ENCODE peak calls at places on chromosome 4, in ten cellular contexts. R is AG08395; P is K562; E is C1 segment of cervical spinal cord; W is NCI-H146; Y is naive thymus-derived CD8-positive, alpha-beta T cell; T is hypothalamus; Z is activated gamma-delta T cell treated with anti-CD3 and anti-CD28 coated beads, Interleukin-2, amount 50 U/mL, for 16 hours; C is H54; L is left lung. B is an unnamed sample.

GRCh38 chr4:13910556-13910955 is 283.0 kb upstream of the BOD1L1 start:
- DNase-seq in Y (no peak), W (no peak), Z (no peak), C (no peak), T (no peak), L (no peak), E (no peak), P (no peak), R (no peak), B (no peak)

GRCh38 chr4:122826596-122827257 is at the start of gene FGF2:
- DNase-seq in W (peak), L (peak), Y (no peak), Z (no peak), E (peak), T (peak), P (peak), C (no peak), R (peak), B (peak)

GRCh38 chr4:139814285-139815015 is 148.8 kb downstream of the MGST2 start:
- DNase-seq in T (no peak), E (no peak), W (peak), Z (no peak), L (no peak), R (peak), C (no peak), Y (no peak), P (no peak), B (no peak)

GRCh38 chr4:15920723-15921591 is 17.6 kb downstream of the FGFBP1 start:
- DNase-seq in R (peak), E (no peak), W (no peak), P (no peak), C (peak), Z (no peak), L (peak), T (no peak), Y (no peak), B (peak)

GRCh38 chr4:48653217-48654014 is 126.7 kb downstream of the FRYL start:
- DNase-seq in P (no peak), E (no peak), C (no peak), Z (peak), L (peak), R (peak), T (peak), W (no peak), Y (no peak), B (peak)

GRCh38 chr4:142405021-142405991 is 440.8 kb downstream of the INPP4B start:
- DNase-seq in L (peak), C (no peak), W (no peak), R (peak), Z (peak), E (peak), Y (peak), P (no peak), T (no peak), B (no peak)

GRCh38 chr4:113674733-113675132 is 86.8 kb downstream of the CAMK2D start:
- DNase-seq in Y (no peak), Z (no peak), E (no peak), P (no peak), C (no peak), R (no peak), L (no peak), W (no peak), T (no peak), B (no peak)

GRCh38 chr4:48943387-48943786 is 36.8 kb upstream of the OCIAD2 start:
- DNase-seq in W (peak), E (no peak), P (no peak), T (no peak), R (no peak), Y (no peak), L (no peak), C (no peak), Z (no peak), B (no peak)

GRCh38 chr4:107304699-107305286 is 268.7 kb upstream of the DKK2 start:
- DNase-seq in C (no peak), R (no peak), P (no peak), E (no peak), L (no peak), Y (no peak), W (no peak), Z (no peak), T (no peak), B (no peak)

GRCh38 chr4:137678796-137679195 is 146.5 kb upstream of the PCDH18 start:
- DNase-seq in P (no peak), Y (no peak), Z (no peak), W (no peak), C (no peak), E (no peak), T (no peak), L (no peak), R (no peak), B (peak)

GRCh38 chr4:151418385-151418784 is 9.4 kb downstream of the FHIP1A start:
- DNase-seq in W (no peak), Y (no peak), P (no peak), L (no peak), E (no peak), R (peak), Z (no peak), C (no peak), T (no peak), B (peak)

GRCh38 chr4:61628727-61629126 is 428.6 kb downstream of the ADGRL3 start:
- DNase-seq in E (no peak), Y (no peak), W (peak), L (no peak), R (no peak), P (no peak), Z (no peak), T (no peak), C (no peak), B (no peak)

GRCh38 chr4:71602271-71602890 is 181.5 kb downstream of the GC start:
- DNase-seq in P (no peak), T (no peak), L (no peak), Y (no peak), Z (no peak), W (no peak), R (no peak), E (no peak), C (no peak), B (peak)

B was measured in stromal cell of bone marrow.